ENCODE peak calls at places on chromosomes 12 and 14, in five cellular contexts. X is HepG2, Z is K562, Y is H1, E is GM12878. U is an unnamed sample.

GRCh38 chr12:49810159-49810459 is 18.1 kb downstream of the NCKAP5L start:
- DNase-seq in X (no peak), Z (no peak), Y (no peak), E (no peak), U (no peak)

GRCh38 chr14:56821177-56821576 is 10.9 kb upstream of the OTX2 start:
- DNase-seq in X (no peak), Z (no peak), Y (no peak), E (no peak), U (no peak)

GRCh38 chr12:40224439-40225291 is at the start of gene LRRK2:
- DNase-seq in X (no peak), Z (peak), Y (peak), E (no peak), U (no peak)

GRCh38 chr14:62616668-62617067 is 428.6 kb downstream of the KCNH5 start:
- DNase-seq in X (no peak), Z (no peak), Y (no peak), E (no peak), U (no peak)

GRCh38 chr12:53561590-53561953 is 54.3 kb upstream of the NPFF start:
- DNase-seq in X (peak), Z (no peak), Y (no peak), E (no peak), U (peak)

GRCh38 chr12:118377891-118378470 is 1.6 kb downstream of the SUDS3 start:
- DNase-seq in X (peak), Z (peak), Y (peak), E (no peak), U (peak)

GRCh38 chr12:43898474-43898873 is 62.6 kb downstream of the TMEM117 start:
- DNase-seq in X (no peak), Z (no peak), Y (no peak), E (no peak), U (no peak)

GRCh38 chr14:95943699-95944098 is 67.1 kb downstream of the TUNAR start:
- DNase-seq in X (no peak), Z (no peak), Y (no peak), E (no peak), U (no peak)

GRCh38 chr12:116624516-116624915 is 65.3 kb downstream of the MAP1LC3B2 start:
- DNase-seq in X (no peak), Z (no peak), Y (no peak), E (no peak), U (no peak)

GRCh38 chr12:52356031-52356761 is 11.1 kb downstream of the KRT85 start:
- DNase-seq in X (no peak), Z (no peak), Y (no peak), E (no peak), U (no peak)

GRCh38 chr12:94615284-94616216 is 34.8 kb downstream of the TMCC3 start:
- DNase-seq in X (peak), Z (peak), Y (no peak), E (no peak), U (no peak)

GRCh38 chr12:29983917-29984316 is 200.2 kb upstream of the TMTC1 start:
- DNase-seq in X (no peak), Z (no peak), Y (no peak), E (no peak), U (no peak)

GRCh38 chr12:110741795-110742717 is 635 bp downstream of the PPP1CC start:
- DNase-seq in X (no peak), Z (peak), Y (no peak), E (no peak), U (no peak)

GRCh38 chr14:63492391-63492790 is 50.8 kb downstream of the PPP2R5E start:
- DNase-seq in X (no peak), Z (no peak), Y (no peak), E (no peak), U (no peak)

GRCh38 chr12:31323466-31324115 is 2.4 kb downstream of the SINHCAF start:
- DNase-seq in X (no peak), Z (peak), Y (peak), E (no peak), U (no peak)

GRCh38 chr12:65196762-65197567 is 27.6 kb downstream of the LEMD3 start:
- DNase-seq in X (no peak), Z (no peak), Y (no peak), E (no peak), U (no peak)
- TF ChIP-seq YY1 in X (no peak), Z (no peak), Y (no peak), E (no peak), U (no peak)

GRCh38 chr12:68222336-68222735 is 3.3 kb downstream of the IL26 start:
- DNase-seq in X (no peak), Z (no peak), Y (no peak), E (no peak), U (no peak)
- TF ChIP-seq CEBPB in X (peak), Z (peak), Y (peak), E (no peak), U (no peak)

GRCh38 chr12:47715877-47716548 is 9.3 kb downstream of the ENDOU start:
- DNase-seq in X (no peak), Z (no peak), Y (peak), E (no peak), U (no peak)
- TF ChIP-seq YY1 in X (no peak), Z (no peak), Y (no peak), E (no peak), U (no peak)

DNA sequence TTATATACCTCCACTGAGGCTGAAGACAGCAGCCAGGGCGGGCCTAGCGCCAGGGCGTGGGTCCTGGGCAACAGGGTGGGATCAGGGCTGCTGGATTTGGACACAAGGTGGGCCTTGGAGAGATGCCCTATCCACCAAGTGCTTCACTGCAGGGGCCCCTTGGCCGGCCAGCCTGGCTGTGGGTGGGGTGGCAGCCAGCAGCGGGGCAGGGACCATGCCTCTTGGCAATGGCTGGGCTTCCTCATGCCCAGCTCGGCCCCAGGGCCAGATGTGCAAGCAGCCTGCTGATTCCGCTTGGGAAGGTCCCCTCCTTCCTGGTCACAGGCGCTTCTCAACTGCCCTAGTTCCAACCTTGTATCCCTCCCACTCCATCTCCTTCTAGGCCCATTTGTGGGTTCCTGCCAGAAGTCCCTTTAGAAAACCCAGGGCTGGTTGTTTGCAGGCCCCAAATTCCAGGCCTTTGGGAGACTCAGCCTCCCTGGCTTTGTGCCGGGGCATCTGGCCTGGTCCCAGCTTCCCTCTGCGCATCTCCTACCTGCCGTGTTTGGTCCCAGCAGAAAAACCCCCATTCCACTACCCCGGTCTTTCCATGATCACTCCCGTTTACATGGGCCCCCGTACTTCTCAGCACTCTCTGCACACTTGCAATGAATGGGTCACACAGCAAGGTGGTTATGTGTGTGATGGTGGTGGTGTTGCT is 15.1 kb downstream of the KMT5A start:
- DNase-seq in X (no peak), Z (no peak), Y (no peak), E (no peak), U (no peak)
- TF ChIP-seq CEBPB in X (no peak), Z (no peak), Y (no peak), E (no peak), U (no peak)

DNA sequence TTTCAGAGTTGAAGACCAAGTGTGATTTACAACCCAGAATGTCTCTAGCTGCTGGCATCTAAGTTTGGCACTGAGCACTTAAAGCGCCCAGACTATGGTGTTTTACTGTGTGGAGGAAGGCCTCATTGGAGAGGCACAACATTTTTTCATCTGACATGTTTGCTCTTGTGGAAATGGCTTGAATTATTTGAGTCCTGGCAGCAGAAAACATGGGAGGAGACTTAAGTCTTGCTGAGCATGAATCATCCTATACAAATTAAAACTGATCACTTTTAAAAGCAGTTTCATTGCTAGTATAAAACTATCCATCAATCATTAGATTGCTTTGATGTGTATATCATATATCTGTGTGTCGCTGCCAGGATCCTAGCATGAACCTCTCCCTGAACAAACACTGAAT is 85.9 kb upstream of the REP15 start:
- DNase-seq in X (no peak), Z (no peak), Y (no peak), E (no peak), U (peak)
- TF ChIP-seq YY1 in X (no peak), Z (no peak), Y (no peak), E (no peak), U (no peak)

GRCh38 chr12:45728625-45729232 is 777 bp upstream of the ARID2 start:
- DNase-seq in X (peak), Z (peak), Y (peak), E (peak), U (peak)
- TF ChIP-seq CEBPB in X (no peak), Z (no peak), Y (no peak), E (no peak), U (peak)

GRCh38 chr14:51652168-51653095 is 722 bp downstream of the FRMD6 start:
- DNase-seq in X (no peak), Z (no peak), Y (peak), E (no peak), U (no peak)

GRCh38 chr14:51651388-51652167 is at the start of gene FRMD6:
- DNase-seq in X (peak), Z (peak), Y (peak), E (peak), U (peak)

GRCh38 chr14:51653096-51653814 is 1.5 kb downstream of the FRMD6 start:
- DNase-seq in X (no peak), Z (no peak), Y (no peak), E (no peak), U (no peak)

GRCh38 chr14:51648296-51648695 is 3.4 kb upstream of the FRMD6 start:
- DNase-seq in X (no peak), Z (no peak), Y (no peak), E (no peak), U (no peak)

GRCh38 chr14:51650721-51651387 is 856 bp upstream of the FRMD6 start:
- DNase-seq in X (no peak), Z (peak), Y (peak), E (no peak), U (no peak)
- TF ChIP-seq YY1 in X (no peak), Z (no peak), Y (no peak), E (no peak), U (no peak)

DNA sequence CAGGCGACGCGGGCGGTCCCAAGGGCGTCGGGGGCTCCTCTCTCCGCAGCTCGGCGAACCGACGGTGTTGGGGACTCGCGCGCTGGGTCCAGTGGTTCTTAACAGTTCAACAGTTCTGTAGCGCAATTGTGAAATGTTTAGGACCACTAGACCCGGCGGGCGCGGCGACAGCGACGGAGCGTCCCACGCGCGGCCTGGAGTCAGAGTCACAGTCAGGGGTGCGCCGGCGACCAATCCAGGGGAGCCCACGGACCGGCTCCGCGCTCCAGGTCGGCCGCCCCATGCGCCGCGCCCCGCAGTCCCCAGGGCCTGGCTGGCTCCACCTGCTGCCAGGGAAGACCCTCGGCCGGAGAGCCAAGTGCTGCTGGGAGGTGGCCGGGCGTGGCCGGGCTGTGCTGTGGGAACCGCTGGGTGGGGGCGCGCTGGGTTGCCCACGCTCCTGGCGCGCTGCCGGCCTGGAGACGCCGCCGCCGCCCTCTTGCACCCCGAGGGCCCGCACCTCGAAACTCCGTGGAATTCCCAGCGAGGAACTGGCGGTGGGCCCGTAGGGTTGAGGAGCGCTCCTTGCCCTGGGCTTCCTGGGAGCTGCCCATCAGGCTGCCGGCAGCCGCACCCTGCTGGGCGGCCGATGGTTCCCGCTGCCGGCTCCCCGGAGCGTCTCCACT is 20.9 kb upstream of the KIF26A start:
- DNase-seq in X (no peak), Z (no peak), Y (no peak), E (no peak), U (no peak)
- TF ChIP-seq CEBPB in X (no peak), Z (no peak), Y (no peak), E (no peak), U (no peak)

U was measured in HCT116.